ENCODE peak calls at places on chromosome 6, in four cellular contexts. F is G401, A is AG04449, C is K562. H is an unnamed sample.

GRCh38 chr6:2749972-2750600 is 636 bp downstream of the MYLK4 start:
- DNase-seq in F (peak), A (no peak), C (peak), H (peak)

GRCh38 chr6:31717499-31718222 is 2.5 kb downstream of the LY6G6D start:
- DNase-seq in F (no peak), A (no peak), C (peak), H (no peak)

GRCh38 chr6:143967861-143968498 is 40.1 kb downstream of the PLAGL1 start:
- DNase-seq in F (no peak), A (no peak), C (no peak), H (no peak)

GRCh38 chr6:137102851-137103492 is 58.2 kb upstream of the IL20RA start:
- DNase-seq in F (no peak), A (no peak), C (no peak), H (no peak)

GRCh38 chr6:142331075-142331551 is 29.3 kb downstream of the ADGRG6 start:
- DNase-seq in F (no peak), A (no peak), C (no peak), H (no peak)

GRCh38 chr6:139114741-139115140 is 20.1 kb upstream of the HECA start:
- DNase-seq in F (no peak), A (no peak), C (no peak), H (no peak)

GRCh38 chr6:39688494-39688893 is 36.7 kb downstream of the KIF6 start:
- DNase-seq in F (no peak), A (peak), C (no peak), H (no peak)

GRCh38 chr6:23511797-23512196 is 614.2 kb upstream of the NRSN1 start:
- DNase-seq in F (no peak), A (no peak), C (no peak), H (no peak)

GRCh38 chr6:28906674-28907073 is 17.1 kb downstream of the TRIM27 start:
- DNase-seq in F (no peak), A (no peak), C (no peak), H (no peak)

GRCh38 chr6:8082954-8083858 is 19.0 kb upstream of the BLOC1S5 start:
- DNase-seq in F (no peak), A (peak), C (peak), H (peak)

GRCh38 chr6:132261354-132261753 is 139.9 kb downstream of the MOXD1 start:
- DNase-seq in F (no peak), A (no peak), C (no peak), H (no peak)